ENCODE peak calls at places on chromosomes 3 and 15, in seven cellular contexts. P is CD8-positive, alpha-beta T cell; S is sigmoid colon; N is body of pancreas; K is WERI-Rb-1; G is astrocyte; Z is PC-3. E is an unnamed sample.
A peak's percentile ranks its signal among the peaks of the same experiment; 100 is the strongest.

GRCh38 chr3:154538566-154539360 is 108.8 kb upstream of the GPR149 start:
- DNase-seq in P (no peak), S (no peak), N (no peak), K (no peak), G (no peak), Z (peak; percentile 10), E (no peak)

GRCh38 chr3:193960485-193961172 is 175.3 kb upstream of the HES1 start:
- DNase-seq in P (no peak), S (peak; percentile 70), N (no peak), K (no peak), G (peak; percentile 87), Z (peak; percentile 66), E (peak; percentile 37)

GRCh38 chr3:171225698-171226097 is 199.2 kb upstream of the SLC2A2 start:
- DNase-seq in P (no peak), S (no peak), N (no peak), K (no peak), G (peak; percentile 97), Z (no peak), E (no peak)

GRCh38 chr15:43249699-43250203 is 17.0 kb downstream of the TGM5 start:
- DNase-seq in P (no peak), S (no peak), N (no peak), K (no peak), G (peak; percentile 97), Z (peak; percentile 57), E (no peak)

GRCh38 chr3:10742031-10742671 is 73.9 kb upstream of the SLC6A11 start:
- DNase-seq in P (no peak), S (no peak), N (no peak), K (no peak), G (no peak), Z (no peak), E (no peak)

GRCh38 chr3:72661115-72661457 is 187.2 kb downstream of the SHQ1 start:
- DNase-seq in P (no peak), S (peak; percentile 92), N (peak; percentile 94), K (no peak), G (peak; percentile 74), Z (peak; percentile 98), E (peak; percentile 92)

GRCh38 chr3:52202384-52203077 is 4.6 kb downstream of the ALAS1 start:
- DNase-seq in P (no peak), S (no peak), N (no peak), K (no peak), G (no peak), Z (no peak), E (no peak)

GRCh38 chr3:71709908-71710511 is 15.2 kb downstream of the EIF4E3 start:
- DNase-seq in P (no peak), S (no peak), N (peak; percentile 60), K (no peak), G (no peak), Z (no peak), E (no peak)

GRCh38 chr3:180898572-180898971 is 13.9 kb upstream of the FXR1 start:
- DNase-seq in P (no peak), S (no peak), N (no peak), K (no peak), G (no peak), Z (no peak), E (no peak)

DNA sequence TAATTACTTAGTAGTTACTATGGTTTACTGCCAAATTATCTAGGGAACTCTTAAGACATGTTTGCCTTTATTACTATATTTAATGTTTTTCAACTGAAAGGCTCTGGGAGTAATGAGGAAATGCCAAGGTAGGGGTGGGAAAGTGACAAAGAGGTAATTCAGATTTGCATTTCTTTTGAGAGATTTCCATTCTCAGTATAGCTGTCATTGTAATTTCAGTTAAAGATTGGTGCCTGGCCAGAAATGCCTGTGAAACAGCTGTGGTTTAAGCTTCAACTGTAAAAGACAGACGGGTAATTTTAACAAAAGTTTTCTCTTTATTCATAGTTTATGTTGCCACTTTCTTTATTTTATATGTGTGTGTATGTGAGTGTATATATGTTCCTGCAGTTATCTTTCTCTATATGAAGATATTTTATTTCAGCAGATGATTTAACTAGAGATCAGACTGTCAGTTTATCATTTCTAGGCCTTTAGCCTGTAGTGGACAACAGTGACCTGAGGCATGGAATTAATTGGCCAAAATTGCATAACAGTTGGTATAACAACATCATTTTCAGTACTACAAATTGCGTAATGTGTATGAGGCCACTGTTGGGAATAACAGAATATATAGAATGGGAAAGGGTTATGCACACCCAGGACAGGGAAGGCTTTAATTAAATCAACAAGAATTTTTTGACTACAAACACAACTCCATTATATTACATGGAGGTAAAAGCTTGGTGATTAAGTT is 119.0 kb downstream of the BBX start:
- DNase-seq in P (no peak), S (no peak), N (no peak), K (no peak), G (no peak), Z (no peak), E (no peak)
- H3K27me3 ChIP-seq in P (no peaks in the 10 kb centered on the region), S (no peaks in the 10 kb centered on the region), N (no peaks in the 10 kb centered on the region), K (no peaks in the 10 kb centered on the region), G (no peaks in the 10 kb centered on the region), Z (no peaks in the 10 kb centered on the region), E (no peaks in the 10 kb centered on the region)

DNA sequence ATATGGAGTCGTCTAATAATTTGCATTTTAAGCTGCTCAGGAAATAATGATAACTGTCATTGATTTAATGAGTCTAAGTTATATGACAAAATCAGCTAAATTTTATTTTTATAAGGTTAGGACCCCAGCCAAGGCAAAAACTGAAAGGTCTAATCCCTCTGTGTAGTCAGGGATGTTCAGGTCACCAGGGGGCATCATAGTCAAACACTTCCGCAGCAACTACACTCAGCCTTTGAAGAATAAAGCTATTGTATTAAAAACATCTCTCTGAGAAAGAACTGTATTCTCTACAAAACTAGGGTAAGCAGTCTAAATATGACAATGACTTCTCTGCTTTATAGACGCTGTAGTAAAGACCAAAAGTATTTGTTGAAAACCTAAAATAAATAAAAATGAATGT is 15.0 kb downstream of the INTS14 start:
- DNase-seq in P (peak; percentile 27), S (no peak), N (no peak), K (peak; percentile 18), G (no peak), Z (peak; percentile 15), E (peak; percentile 46)
- TF ChIP-seq CTCF in P (peak; percentile 36), S (no peak), N (no peak), K (peak; percentile 51), G (peak; percentile 16), Z (peak; percentile 58), E (peak; percentile 73)

GRCh38 chr3:50272911-50273688 is 4.2 kb downstream of the SEMA3B start:
- DNase-seq in P (peak; percentile 81), S (peak; percentile 92), N (peak; percentile 90), K (peak; percentile 85), G (no peak), Z (peak; percentile 92), E (peak; percentile 71)
- H3K4me3 ChIP-seq in P (peak overlapping the region; percentile 17), S (peak overlapping the region; percentile 45), N (no peak overlapping the region), K (no peak overlapping the region), G (no peak overlapping the region), Z (peak overlapping the region; percentile 59), E (no peak overlapping the region)

GRCh38 chr3:147422934-147423599 is 13.9 kb downstream of the ZIC1 start:
- DNase-seq in P (no peak), S (no peak), N (no peak), K (peak; percentile 67), G (no peak), Z (no peak), E (no peak)

GRCh38 chr3:147420361-147421183 is 11.4 kb downstream of the ZIC1 start:
- DNase-seq in P (no peak), S (no peak), N (no peak), K (no peak), G (no peak), Z (no peak), E (no peak)

GRCh38 chr3:147421184-147421912 is 12.2 kb downstream of the ZIC1 start:
- DNase-seq in P (no peak), S (no peak), N (no peak), K (no peak), G (no peak), Z (no peak), E (no peak)

GRCh38 chr3:147423601-147424324 is 14.6 kb downstream of the ZIC1 start:
- DNase-seq in P (no peak), S (no peak), N (no peak), K (no peak), G (no peak), Z (no peak), E (no peak)

GRCh38 chr3:147422226-147422933 is 13.2 kb downstream of the ZIC1 start:
- DNase-seq in P (no peak), S (no peak), N (no peak), K (peak; percentile 37), G (no peak), Z (no peak), E (no peak)
- H3K27me3 ChIP-seq in P (peaks cover 20% of the 10 kb centered on the region), S (peaks cover 100% of the 10 kb centered on the region), N (no peaks in the 10 kb centered on the region), K (peaks cover 2% of the 10 kb centered on the region), G (peaks cover 43% of the 10 kb centered on the region), Z (peaks cover 96% of the 10 kb centered on the region), E (peaks cover 93% of the 10 kb centered on the region)

DNA sequence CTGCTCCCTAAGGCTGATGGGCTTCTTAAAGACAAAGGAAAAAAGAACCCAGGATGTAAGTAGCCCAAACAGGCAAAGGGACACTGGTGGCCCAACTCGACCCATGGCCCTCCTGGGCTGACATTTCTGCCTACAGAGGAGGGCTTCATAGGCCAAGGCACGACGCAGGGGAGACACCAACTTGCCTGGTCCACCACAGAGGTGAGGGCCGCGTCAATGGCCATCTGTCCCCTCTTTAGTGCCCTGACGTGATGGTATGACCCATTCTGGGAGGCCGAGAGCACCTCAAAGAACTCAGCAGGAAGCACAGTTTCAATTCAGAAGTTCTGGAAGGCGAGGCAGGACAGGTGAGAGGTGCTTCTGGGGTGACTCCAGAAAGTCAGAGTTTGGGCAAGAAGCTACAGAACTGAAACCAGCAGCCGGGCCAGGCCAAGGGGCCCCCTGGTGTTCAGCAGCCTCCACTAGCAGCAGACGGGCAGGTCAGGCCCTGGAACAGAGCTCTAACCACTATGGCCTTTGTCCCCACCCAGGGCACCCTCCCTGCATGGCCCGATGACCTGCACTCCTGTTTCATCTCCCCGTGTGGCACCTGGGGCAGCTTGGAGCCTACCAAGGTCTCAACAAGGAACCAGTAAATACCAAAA is 45.1 kb downstream of the HMCES start:
- DNase-seq in P (no peak), S (no peak), N (no peak), K (no peak), G (no peak), Z (no peak), E (no peak)
- TF ChIP-seq CTCF in P (no peak), S (no peak), N (no peak), K (peak; percentile 49), G (no peak), Z (no peak), E (peak; percentile 28)

GRCh38 chr15:49715213-49715612 is 94.4 kb downstream of the DTWD1 start:
- DNase-seq in P (no peak), S (no peak), N (no peak), K (no peak), G (no peak), Z (no peak), E (no peak)
- H3K4me3 ChIP-seq in P (no peak overlapping the region), S (no peak overlapping the region), N (no peak overlapping the region), K (no peak overlapping the region), G (no peak overlapping the region), Z (no peak overlapping the region), E (no peak overlapping the region)

E was measured in BE2C.